ENCODE peak calls at places on chromosome 19, in six cellular contexts. One of them, this sample, is unnamed.

GRCh38 chr19:9935409-9936062 is 779 bp downstream of the OLFM2 start:
- DNase-seq in germinal center: no peak
- DNase-seq in omental fat pad: no peak
- DNase-seq in transverse colon: no peak
- DNase-seq in sigmoid colon: no peak
- DNase-seq in AML-193: no peak
- DNase-seq in this sample: no peak

GRCh38 chr19:57746580-57747471 is at the start of gene ZNF776:
- DNase-seq in germinal center: peak
- DNase-seq in transverse colon: peak
- DNase-seq in sigmoid colon: peak
- DNase-seq in omental fat pad: peak
- DNase-seq in AML-193: peak
- DNase-seq in this sample: peak

GRCh38 chr19:32676895-32677359 is 1.3 kb downstream of the RGS9BP start:
- DNase-seq in sigmoid colon: no peak
- DNase-seq in omental fat pad: no peak
- DNase-seq in transverse colon: no peak
- DNase-seq in AML-193: no peak
- DNase-seq in germinal center: no peak
- DNase-seq in this sample: no peak

GRCh38 chr19:41205995-41206394 is 13.0 kb downstream of the CYP2S1 start:
- DNase-seq in AML-193: no peak
- DNase-seq in omental fat pad: no peak
- DNase-seq in transverse colon: no peak
- DNase-seq in sigmoid colon: no peak
- DNase-seq in germinal center: no peak
- DNase-seq in this sample: no peak

GRCh38 chr19:2560369-2560768 is 84.4 kb downstream of the GADD45B start:
- DNase-seq in omental fat pad: no peak
- DNase-seq in AML-193: no peak
- DNase-seq in transverse colon: no peak
- DNase-seq in sigmoid colon: peak
- DNase-seq in germinal center: no peak
- DNase-seq in this sample: no peak

GRCh38 chr19:4774136-4774535 is 17.4 kb upstream of the FEM1A start:
- DNase-seq in AML-193: no peak
- DNase-seq in germinal center: no peak
- DNase-seq in omental fat pad: no peak
- DNase-seq in transverse colon: no peak
- DNase-seq in sigmoid colon: no peak
- DNase-seq in this sample: no peak

GRCh38 chr19:28074773-28075172 is 1138.2 kb downstream of the UQCRFS1 start:
- DNase-seq in sigmoid colon: no peak
- DNase-seq in germinal center: no peak
- DNase-seq in AML-193: no peak
- DNase-seq in omental fat pad: no peak
- DNase-seq in transverse colon: no peak
- DNase-seq in this sample: peak

GRCh38 chr19:54160182-54160811 is 776 bp upstream of the LENG1 start:
- DNase-seq in transverse colon: no peak
- DNase-seq in omental fat pad: no peak
- DNase-seq in AML-193: no peak
- DNase-seq in sigmoid colon: peak
- DNase-seq in germinal center: no peak
- DNase-seq in this sample: no peak

GRCh38 chr19:18519962-18520847 is 1.7 kb downstream of the ELL start:
- DNase-seq in AML-193: peak
- DNase-seq in omental fat pad: peak
- DNase-seq in transverse colon: peak
- DNase-seq in sigmoid colon: peak
- DNase-seq in germinal center: peak
- DNase-seq in this sample: peak

GRCh38 chr19:30052122-30053075 is 110.4 kb downstream of the URI1 start:
- DNase-seq in germinal center: no peak
- DNase-seq in omental fat pad: no peak
- DNase-seq in sigmoid colon: no peak
- DNase-seq in transverse colon: no peak
- DNase-seq in AML-193: no peak
- DNase-seq in this sample: no peak

GRCh38 chr19:45781282-45782161 is 768 bp downstream of the DMPK start:
- DNase-seq in transverse colon: peak
- DNase-seq in AML-193: no peak
- DNase-seq in omental fat pad: no peak
- DNase-seq in germinal center: no peak
- DNase-seq in sigmoid colon: peak
- DNase-seq in this sample: no peak

GRCh38 chr19:3136684-3137055 is 837 bp downstream of the GNA15 start:
- DNase-seq in sigmoid colon: no peak
- DNase-seq in transverse colon: no peak
- DNase-seq in AML-193: no peak
- DNase-seq in germinal center: no peak
- DNase-seq in omental fat pad: no peak
- DNase-seq in this sample: no peak

GRCh38 chr19:29690842-29691241 is 24.2 kb downstream of the C19orf12 start:
- DNase-seq in germinal center: no peak
- DNase-seq in omental fat pad: no peak
- DNase-seq in transverse colon: no peak
- DNase-seq in sigmoid colon: no peak
- DNase-seq in AML-193: peak
- DNase-seq in this sample: no peak

GRCh38 chr19:41595890-41596280 is 19.9 kb downstream of the CEACAM21 start:
- DNase-seq in omental fat pad: no peak
- DNase-seq in AML-193: no peak
- DNase-seq in transverse colon: no peak
- DNase-seq in germinal center: no peak
- DNase-seq in sigmoid colon: no peak
- DNase-seq in this sample: no peak

GRCh38 chr19:55590621-55591020 is 8.7 kb downstream of the FIZ1 start:
- DNase-seq in AML-193: no peak
- DNase-seq in germinal center: no peak
- DNase-seq in omental fat pad: no peak
- DNase-seq in sigmoid colon: no peak
- DNase-seq in transverse colon: no peak
- DNase-seq in this sample: no peak

GRCh38 chr19:41575998-41576397 is at the start of gene CEACAM21:
- DNase-seq in germinal center: peak
- DNase-seq in omental fat pad: no peak
- DNase-seq in sigmoid colon: no peak
- DNase-seq in transverse colon: peak
- DNase-seq in AML-193: peak
- DNase-seq in this sample: peak

GRCh38 chr19:19528721-19529490 is at the start of gene YJEFN3:
- DNase-seq in omental fat pad: no peak
- DNase-seq in AML-193: no peak
- DNase-seq in transverse colon: no peak
- DNase-seq in sigmoid colon: no peak
- DNase-seq in germinal center: no peak
- DNase-seq in this sample: no peak

GRCh38 chr19:55683449-55684261 is 8.6 kb downstream of the EPN1 start:
- DNase-seq in germinal center: no peak
- DNase-seq in sigmoid colon: no peak
- DNase-seq in transverse colon: peak
- DNase-seq in omental fat pad: no peak
- DNase-seq in AML-193: no peak
- DNase-seq in this sample: no peak

GRCh38 chr19:49339364-49340068 is 4.3 kb downstream of the CD37 start:
- DNase-seq in omental fat pad: peak
- DNase-seq in germinal center: peak
- DNase-seq in sigmoid colon: peak
- DNase-seq in transverse colon: peak
- DNase-seq in AML-193: no peak
- DNase-seq in this sample: peak

GRCh38 chr19:10835089-10835753 is 791 bp downstream of the TMED1 start:
- DNase-seq in AML-193: no peak
- DNase-seq in omental fat pad: no peak
- DNase-seq in germinal center: no peak
- DNase-seq in transverse colon: no peak
- DNase-seq in sigmoid colon: peak
- DNase-seq in this sample: no peak

GRCh38 chr19:49335784-49336481 is 727 bp downstream of the CD37 start:
- DNase-seq in transverse colon: no peak
- DNase-seq in AML-193: peak
- DNase-seq in germinal center: no peak
- DNase-seq in sigmoid colon: no peak
- DNase-seq in omental fat pad: no peak
- DNase-seq in this sample: no peak

GRCh38 chr19:3053218-3053621 is 9.1 kb downstream of the TLE5 start:
- DNase-seq in AML-193: no peak
- DNase-seq in omental fat pad: no peak
- DNase-seq in germinal center: no peak
- DNase-seq in transverse colon: no peak
- DNase-seq in sigmoid colon: no peak
- DNase-seq in this sample: no peak

GRCh38 chr19:38090561-38090960 is 133.5 kb downstream of the DPF1 start:
- DNase-seq in transverse colon: no peak
- DNase-seq in germinal center: no peak
- DNase-seq in omental fat pad: no peak
- DNase-seq in sigmoid colon: no peak
- DNase-seq in AML-193: no peak
- DNase-seq in this sample: no peak

GRCh38 chr19:11982526-11982925 is 17.7 kb downstream of the ZNF763 start:
- DNase-seq in sigmoid colon: no peak
- DNase-seq in transverse colon: no peak
- DNase-seq in omental fat pad: no peak
- DNase-seq in germinal center: no peak
- DNase-seq in AML-193: no peak
- DNase-seq in this sample: no peak

GRCh38 chr19:5850189-5850588 is 1.1 kb downstream of the FUT3 start:
- DNase-seq in germinal center: no peak
- DNase-seq in sigmoid colon: no peak
- DNase-seq in omental fat pad: no peak
- DNase-seq in transverse colon: peak
- DNase-seq in AML-193: no peak
- DNase-seq in this sample: no peak

GRCh38 chr19:37979547-37980082 is 72.6 kb downstream of the SIPA1L3 start:
- DNase-seq in germinal center: no peak
- DNase-seq in transverse colon: peak
- DNase-seq in sigmoid colon: no peak
- DNase-seq in AML-193: no peak
- DNase-seq in omental fat pad: no peak
- DNase-seq in this sample: peak

GRCh38 chr19:8893419-8893818 is 61.2 kb downstream of the MBD3L1 start:
- DNase-seq in omental fat pad: no peak
- DNase-seq in transverse colon: no peak
- DNase-seq in sigmoid colon: no peak
- DNase-seq in germinal center: no peak
- DNase-seq in AML-193: no peak
- DNase-seq in this sample: no peak

GRCh38 chr19:18932216-18932841 is 8.7 kb downstream of the HOMER3 start:
- DNase-seq in germinal center: peak
- DNase-seq in omental fat pad: peak
- DNase-seq in sigmoid colon: peak
- DNase-seq in AML-193: no peak
- DNase-seq in transverse colon: peak
- DNase-seq in this sample: peak

GRCh38 chr19:48121909-48122371 is 11.3 kb upstream of the PLA2G4C start:
- DNase-seq in germinal center: no peak
- DNase-seq in omental fat pad: no peak
- DNase-seq in sigmoid colon: no peak
- DNase-seq in transverse colon: no peak
- DNase-seq in AML-193: no peak
- DNase-seq in this sample: peak

This sample was measured in GM06990.